ENCODE peak calls at places on chromosomes 5 and 9, in seven cellular contexts. G is stromal cell of bone marrow, M is KBM-7, H is GM20000, R is T-helper 1 cell, Q is RPMI7951, W is midbrain. N is an unnamed sample.

GRCh38 chr9:121612511-121612998 is 38.9 kb upstream of the DAB2IP start:
- DNase-seq in G (no peak), M (peak; percentile 53), H (no peak), R (no peak), Q (no peak), W (no peak), N (no peak)

GRCh38 chr9:2040828-2041227 is 25.7 kb downstream of the SMARCA2 start:
- DNase-seq in G (no peak), M (no peak), H (no peak), R (no peak), Q (no peak), W (no peak), N (no peak)

GRCh38 chr5:54480296-54480695 is 24.8 kb downstream of the HSPB3 start:
- DNase-seq in G (no peak), M (no peak), H (no peak), R (no peak), Q (peak; percentile 26), W (no peak), N (no peak)

GRCh38 chr5:43039468-43040286 is 442 bp downstream of the ANXA2R start:
- DNase-seq in G (no peak), M (peak; percentile 79), H (peak; percentile 39), R (peak; percentile 68), Q (peak; percentile 79), W (no peak), N (no peak)

GRCh38 chr5:17302590-17302989 is 85.2 kb downstream of the BASP1 start:
- DNase-seq in G (peak; percentile 77), M (no peak), H (no peak), R (no peak), Q (no peak), W (no peak), N (no peak)

GRCh38 chr5:35478856-35479682 is 138.6 kb upstream of the SPEF2 start:
- DNase-seq in G (peak; percentile 21), M (peak; percentile 25), H (peak; percentile 8), R (no peak), Q (peak; percentile 68), W (no peak), N (peak; percentile 11)

GRCh38 chr5:152142845-152143469 is 218.3 kb upstream of the GLRA1 start:
- DNase-seq in G (peak; percentile 25), M (peak; percentile 46), H (peak; percentile 70), R (peak; percentile 51), Q (peak; percentile 42), W (peak; percentile 59), N (peak; percentile 47)

GRCh38 chr9:128123451-128124080 is 4.0 kb downstream of the PTGES2 start:
- DNase-seq in G (no peak), M (no peak), H (no peak), R (no peak), Q (no peak), W (no peak), N (no peak)

GRCh38 chr9:130488621-130489330 is 44.0 kb downstream of the ASS1 start:
- DNase-seq in G (no peak), M (no peak), H (no peak), R (no peak), Q (no peak), W (no peak), N (no peak)

GRCh38 chr5:168826292-168826725 is 247.1 kb upstream of the PANK3 start:
- DNase-seq in G (no peak), M (no peak), H (no peak), R (no peak), Q (no peak), W (peak; percentile 44), N (no peak)

GRCh38 chr9:76537150-76537646 is 78.2 kb downstream of the GCNT1 start:
- DNase-seq in G (no peak), M (no peak), H (no peak), R (no peak), Q (no peak), W (no peak), N (no peak)

GRCh38 chr9:124428751-124429529 is 13.7 kb upstream of the PSMB7 start:
- DNase-seq in G (no peak), M (no peak), H (no peak), R (no peak), Q (peak; percentile 21), W (no peak), N (no peak)

GRCh38 chr5:111998871-111999270 is 241.9 kb upstream of the NREP start:
- DNase-seq in G (no peak), M (no peak), H (no peak), R (no peak), Q (no peak), W (no peak), N (no peak)

GRCh38 chr5:53433036-53433435 is 47.4 kb upstream of the FST start:
- DNase-seq in G (no peak), M (no peak), H (no peak), R (no peak), Q (no peak), W (no peak), N (no peak)

GRCh38 chr9:109440797-109441287 is 57.3 kb downstream of the PTPN3 start:
- DNase-seq in G (peak; percentile 85), M (peak; percentile 89), H (peak; percentile 82), R (peak; percentile 5), Q (peak; percentile 82), W (peak; percentile 71), N (peak; percentile 83)

GRCh38 chr5:76789991-76790571 is 28.7 kb upstream of the F2RL1 start:
- DNase-seq in G (no peak), M (no peak), H (no peak), R (no peak), Q (peak; percentile 42), W (no peak), N (no peak)

GRCh38 chr5:176994460-176995121 is 12.0 kb downstream of the UIMC1 start:
- DNase-seq in G (no peak), M (peak; percentile 93), H (peak; percentile 42), R (no peak), Q (no peak), W (no peak), N (peak; percentile 36)

GRCh38 chr5:132054697-132055440 is 5.6 kb upstream of the IL3 start:
- DNase-seq in G (no peak), M (no peak), H (no peak), R (no peak), Q (no peak), W (no peak), N (peak; percentile 21)

N was measured in GM13976.